ENCODE peak calls at places on chromosomes 5 and 9, in ten cellular contexts. C is AG09309, L is progenitor cell of endocrine pancreas, Q is colonic mucosa, R is BJ, J is left ventricle myocardium inferior, B is fibroblast of pulmonary artery, N is fibroblast of villous mesenchyme, X is heart right ventricle, Y is NB4. F is an unnamed sample.

GRCh38 chr5:140611020-140611521 is 21.9 kb downstream of the CD14 start:
- DNase-seq in C (no peak), L (no peak), Q (no peak), R (no peak), J (no peak), B (peak; percentile 80), N (no peak), X (no peak), Y (no peak), F (no peak)

GRCh38 chr5:179326176-179326997 is 18.9 kb downstream of the ADAMTS2 start:
- DNase-seq in C (peak; percentile 93), L (no peak), Q (peak; percentile 28), R (peak; percentile 96), J (peak; percentile 70), B (peak; percentile 61), N (peak; percentile 87), X (peak; percentile 59), Y (no peak), F (peak; percentile 95)

GRCh38 chr9:562330-562729 is 279.2 kb upstream of the DMRT1 start:
- DNase-seq in C (no peak), L (no peak), Q (no peak), R (no peak), J (no peak), B (no peak), N (no peak), X (no peak), Y (no peak), F (no peak)

GRCh38 chr5:174294891-174295620 is 249.6 kb downstream of the NSG2 start:
- DNase-seq in C (no peak), L (no peak), Q (no peak), R (no peak), J (no peak), B (no peak), N (no peak), X (no peak), Y (no peak), F (no peak)

GRCh38 chr9:122389799-122390481 is 19.1 kb downstream of the PTGS1 start:
- DNase-seq in C (no peak), L (no peak), Q (no peak), R (no peak), J (no peak), B (no peak), N (no peak), X (no peak), Y (peak; percentile 66), F (no peak)

GRCh38 chr9:23723672-23724071 is 102.4 kb downstream of the ELAVL2 start:
- DNase-seq in C (no peak), L (no peak), Q (no peak), R (no peak), J (no peak), B (no peak), N (no peak), X (no peak), Y (no peak), F (no peak)

GRCh38 chr9:113220467-113221002 is 542 bp downstream of the FKBP15 start:
- DNase-seq in C (no peak), L (no peak), Q (peak; percentile 27), R (no peak), J (no peak), B (no peak), N (no peak), X (no peak), Y (no peak), F (no peak)

GRCh38 chr5:29994519-29994918 is 1199.0 kb upstream of the CDH6 start:
- DNase-seq in C (no peak), L (no peak), Q (no peak), R (no peak), J (no peak), B (no peak), N (no peak), X (no peak), Y (no peak), F (no peak)

GRCh38 chr5:39780341-39780740 is 355.6 kb upstream of the DAB2 start:
- DNase-seq in C (no peak), L (no peak), Q (no peak), R (no peak), J (no peak), B (peak; percentile 98), N (peak; percentile 64), X (no peak), Y (no peak), F (no peak)

GRCh38 chr9:130160862-130161470 is 11.2 kb upstream of the NCS1 start:
- DNase-seq in C (no peak), L (no peak), Q (no peak), R (no peak), J (no peak), B (no peak), N (no peak), X (no peak), Y (no peak), F (no peak)

GRCh38 chr9:35814106-35814840 is 569 bp downstream of the HINT2 start:
- DNase-seq in C (no peak), L (peak; percentile 55), Q (peak; percentile 76), R (no peak), J (peak; percentile 75), B (peak; percentile 44), N (peak; percentile 60), X (peak; percentile 76), Y (peak; percentile 72), F (no peak)

GRCh38 chr5:5104550-5104949 is 35.6 kb upstream of the ADAMTS16 start:
- DNase-seq in C (no peak), L (no peak), Q (no peak), R (no peak), J (no peak), B (no peak), N (no peak), X (no peak), Y (no peak), F (no peak)
- TF ChIP-seq CTCF in C (no peak), L (no peak), Q (no peak), R (no peak), J (no peak), B (no peak), N (no peak), X (no peak), Y (no peak), F (no peak)

GRCh38 chr5:170917113-170917512 is 55.3 kb downstream of the RANBP17 start:
- DNase-seq in C (no peak), L (no peak), Q (no peak), R (no peak), J (no peak), B (peak; percentile 28), N (no peak), X (no peak), Y (no peak), F (no peak)
- TF ChIP-seq CTCF in C (peak; percentile 19), L (peak; percentile 10), Q (no peak), R (no peak), J (no peak), B (peak; percentile 17), N (peak; percentile 18), X (no peak), Y (no peak), F (no peak)

DNA sequence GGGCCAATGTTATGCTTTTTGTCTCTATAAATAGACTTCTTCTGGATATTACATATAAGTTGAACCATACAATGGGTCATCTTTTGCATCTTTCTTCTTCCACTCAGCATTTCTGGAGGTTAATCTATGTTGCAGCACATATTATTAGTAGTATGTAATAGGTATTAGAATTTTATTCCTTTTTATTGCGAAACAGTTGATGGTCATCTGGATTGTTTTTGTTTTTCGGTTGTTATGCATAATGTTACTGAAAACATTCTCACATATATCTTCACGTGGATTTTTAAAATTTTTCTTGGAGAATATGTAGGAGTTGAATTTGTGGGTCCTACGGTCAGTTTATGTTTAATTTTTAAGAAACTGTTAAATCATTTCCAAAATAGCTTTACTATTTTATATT is 466.8 kb downstream of the SLCO4C1 start:
- DNase-seq in C (no peak), L (no peak), Q (no peak), R (no peak), J (no peak), B (no peak), N (no peak), X (no peak), Y (no peak), F (no peak)
- TF ChIP-seq CTCF in C (no peak), L (no peak), Q (no peak), R (no peak), J (no peak), B (no peak), N (no peak), X (no peak), Y (no peak), F (no peak)

GRCh38 chr9:87685871-87686519 is 39.9 kb upstream of the CTSL start:
- DNase-seq in C (no peak), L (no peak), Q (no peak), R (no peak), J (no peak), B (no peak), N (no peak), X (no peak), Y (no peak), F (no peak)
- TF ChIP-seq CTCF in C (no peak), L (no peak), Q (no peak), R (no peak), J (no peak), B (no peak), N (no peak), X (no peak), Y (no peak), F (no peak)

GRCh38 chr5:31291323-31291854 is 97.9 kb downstream of the CDH6 start:
- DNase-seq in C (no peak), L (no peak), Q (no peak), R (no peak), J (no peak), B (peak; percentile 48), N (no peak), X (no peak), Y (peak; percentile 8), F (no peak)
- TF ChIP-seq CTCF in C (peak; percentile 30), L (no peak), Q (no peak), R (no peak), J (no peak), B (peak; percentile 56), N (peak; percentile 23), X (no peak), Y (no peak), F (no peak)

DNA sequence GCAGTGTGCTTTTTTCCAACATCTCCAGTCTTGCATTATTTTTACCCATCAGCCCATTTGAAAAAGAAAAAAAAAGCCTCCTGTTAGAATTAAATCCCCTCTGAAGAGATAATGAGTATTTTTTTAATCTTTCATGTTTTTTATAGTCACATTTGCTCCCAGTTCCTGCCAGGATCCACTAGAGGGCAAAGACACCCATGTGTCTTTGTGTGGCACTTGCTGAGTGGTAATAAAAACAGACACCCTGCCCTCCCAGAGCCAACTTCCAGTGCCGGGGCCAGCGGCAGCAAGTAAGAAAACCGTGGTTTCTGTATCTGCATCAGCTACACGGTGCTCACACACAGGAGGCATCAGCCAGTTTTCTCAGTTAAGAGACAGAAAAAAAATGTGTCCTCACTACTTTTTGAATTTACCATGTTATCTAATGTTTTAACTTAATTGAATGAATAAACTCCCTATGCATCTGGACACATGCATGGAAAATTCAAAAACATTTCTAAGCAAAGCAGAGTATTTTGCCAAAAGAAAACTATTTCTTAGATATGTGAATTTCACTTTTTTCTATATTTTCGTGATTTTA is 70.2 kb upstream of the PLEKHG4B start:
- DNase-seq in C (no peak), L (no peak), Q (no peak), R (no peak), J (no peak), B (peak; percentile 8), N (no peak), X (no peak), Y (peak; percentile 47), F (no peak)
- TF ChIP-seq CTCF in C (peak; percentile 60), L (peak; percentile 31), Q (no peak), R (peak; percentile 55), J (peak; percentile 53), B (peak; percentile 38), N (peak; percentile 33), X (peak; percentile 38), Y (peak; percentile 28), F (peak; percentile 27)